ENCODE peak calls at places on chromosomes 7 and 10, in six cellular contexts. Z, J, H, B, W and I are unnamed samples. For H3K4me1, the result is how much of the 10 kb centered on the place peaks cover.

GRCh38 chr7:99201027-99201426 is 6.9 kb downstream of the KPNA7 start:
- DNase-seq in H (no peak), J (no peak), Z (no peak), B (no peak), W (peak), I (no peak)

GRCh38 chr10:94630017-94630688 is 53.4 kb upstream of the CYP2C18 start:
- DNase-seq in B (peak), H (no peak), Z (no peak), W (no peak), J (no peak), I (no peak)

GRCh38 chr7:75599244-75599771 is 107.2 kb downstream of the SPDYE5 start:
- DNase-seq in J (no peak), Z (no peak), B (no peak), W (no peak), H (no peak), I (no peak)

GRCh38 chr7:20351901-20352300 is 21.2 kb downstream of the ITGB8 start:
- DNase-seq in B (no peak), H (no peak), Z (no peak), J (no peak), W (no peak), I (no peak)

GRCh38 chr10:91684841-91685240 is 52.0 kb upstream of the PPP1R3C start:
- DNase-seq in W (no peak), Z (no peak), B (no peak), H (no peak), J (no peak), I (no peak)

GRCh38 chr10:11875183-11875498 is 52.0 kb downstream of the PROSER2 start:
- DNase-seq in B (no peak), Z (no peak), W (no peak), H (no peak), J (no peak), I (no peak)

GRCh38 chr10:94481410-94481809 is 64.2 kb upstream of the HELLS start:
- DNase-seq in B (no peak), Z (no peak), J (no peak), H (no peak), W (no peak), I (no peak)

GRCh38 chr10:5466451-5466996 is 32.8 kb downstream of the CALML5 start:
- DNase-seq in B (no peak), W (peak), H (peak), Z (no peak), J (no peak), I (no peak)

GRCh38 chr7:44100458-44101303 is 3.5 kb upstream of the AEBP1 start:
- DNase-seq in B (peak), W (no peak), H (peak), J (peak), Z (no peak), I (no peak)

GRCh38 chr7:149252378-149252777 is 9.6 kb upstream of the ZNF783 start:
- DNase-seq in B (no peak), Z (no peak), W (no peak), J (peak), H (no peak), I (no peak)

GRCh38 chr10:101330236-101331225 is 23.4 kb upstream of the BTRC start:
- DNase-seq in W (no peak), H (no peak), J (no peak), B (no peak), Z (no peak), I (no peak)

GRCh38 chr10:79944428-79945395 is 4.2 kb downstream of the SFTPD start:
- DNase-seq in Z (no peak), H (no peak), W (no peak), J (no peak), B (no peak), I (peak)

GRCh38 chr10:65032867-65033769 is 1511.9 kb downstream of the REEP3 start:
- DNase-seq in J (no peak), Z (no peak), H (no peak), W (no peak), B (no peak), I (no peak)

GRCh38 chr10:6204063-6204340 is 1.3 kb downstream of the PFKFB3 start:
- DNase-seq in J (peak), B (peak), W (peak), Z (peak), H (peak), I (no peak)

GRCh38 chr10:69220041-69220451 is at the start of gene HKDC1:
- DNase-seq in Z (no peak), J (no peak), H (no peak), W (no peak), B (no peak), I (no peak)

GRCh38 chr7:140533394-140533872 is 54.1 kb upstream of the MKRN1 start:
- DNase-seq in B (no peak), Z (no peak), J (no peak), W (no peak), H (no peak), I (no peak)

GRCh38 chr10:114374141-114374791 is 30.0 kb downstream of the AFAP1L2 start:
- DNase-seq in J (no peak), Z (no peak), H (no peak), B (no peak), W (no peak), I (no peak)

GRCh38 chr10:4242561-4243035 is 457.6 kb upstream of the KLF6 start:
- DNase-seq in B (no peak), J (no peak), H (peak), W (peak), Z (no peak), I (no peak)

GRCh38 chr7:27834179-27834921 is 94.4 kb downstream of the TAX1BP1 start:
- DNase-seq in J (no peak), H (no peak), Z (no peak), W (no peak), B (no peak), I (no peak)

GRCh38 chr7:100127866-100128601 is 1.3 kb downstream of the MBLAC1 start:
- DNase-seq in Z (peak), B (peak), J (no peak), H (peak), W (no peak), I (no peak)

GRCh38 chr10:104925232-104925851 is 284.3 kb downstream of the SORCS3 start:
- DNase-seq in W (peak), H (peak), B (peak), J (no peak), Z (peak), I (no peak)

GRCh38 chr10:79260803-79261740 is 86.2 kb upstream of the PPIF start:
- DNase-seq in B (no peak), Z (no peak), J (no peak), W (no peak), H (no peak), I (no peak)

GRCh38 chr7:124781418-124781817 is 15.8 kb upstream of the GPR37 start:
- DNase-seq in W (no peak), J (no peak), B (no peak), H (no peak), Z (no peak), I (no peak)

GRCh38 chr7:93921190-93921585 is 347 bp upstream of the GNG11 start:
- DNase-seq in J (no peak), H (no peak), Z (no peak), B (no peak), W (no peak), I (no peak)

GRCh38 chr10:97719602-97720001 is 6.1 kb downstream of the MARVELD1 start:
- DNase-seq in B (no peak), Z (no peak), H (no peak), J (no peak), W (no peak), I (no peak)

GRCh38 chr7:53350241-53350640 is 314.8 kb downstream of the POM121L12 start:
- DNase-seq in Z (no peak), W (peak), H (peak), J (no peak), B (peak), I (no peak)

GRCh38 chr10:46545861-46546590 is 10.4 kb downstream of the GPRIN2 start:
- DNase-seq in J (no peak), H (no peak), Z (peak), B (no peak), W (no peak), I (no peak)

GRCh38 chr7:149855368-149856305 is 17.5 kb downstream of the ZNF862 start:
- DNase-seq in B (no peak), J (no peak), Z (no peak), W (peak), H (no peak), I (no peak)

GRCh38 chr10:21827308-21827707 is 176.2 kb downstream of the DNAJC1 start:
- DNase-seq in B (no peak), H (no peak), W (no peak), J (no peak), Z (no peak), I (no peak)

GRCh38 chr10:131819241-131820072 is 81.4 kb upstream of the PPP2R2D start:
- DNase-seq in H (no peak), Z (no peak), J (peak), B (no peak), W (no peak), I (peak)

GRCh38 chr10:114520453-114520852 is 116.2 kb upstream of the AFAP1L2 start:
- DNase-seq in H (no peak), W (no peak), J (no peak), B (no peak), Z (no peak), I (no peak)

GRCh38 chr7:84529480-84530205 is 335.1 kb upstream of the SEMA3A start:
- DNase-seq in B (no peak), H (no peak), W (peak), Z (no peak), J (no peak), I (no peak)

GRCh38 chr7:115068220-115068619 is 146.3 kb downstream of the MDFIC start:
- DNase-seq in J (no peak), Z (no peak), H (no peak), B (no peak), W (no peak), I (no peak)

GRCh38 chr7:37322831-37323230 is 125.8 kb downstream of the ELMO1 start:
- DNase-seq in J (no peak), Z (no peak), B (no peak), W (no peak), H (no peak), I (no peak)

GRCh38 chr10:3780766-3781457 is 4.1 kb downstream of the KLF6 start:
- DNase-seq in Z (no peak), B (no peak), J (peak), W (no peak), H (no peak), I (no peak)

GRCh38 chr10:54904833-54905232 is 103.8 kb upstream of the PCDH15 start:
- DNase-seq in H (no peak), W (no peak), B (no peak), Z (no peak), J (no peak), I (no peak)
- TF ChIP-seq CTCF in H (no peak), W (no peak), B (no peak), Z (no peak), J (no peak), I (no peak)

GRCh38 chr7:55033241-55033846 is 14.5 kb downstream of the EGFR start:
- DNase-seq in Z (no peak), J (no peak), B (no peak), W (no peak), H (no peak), I (no peak)

GRCh38 chr7:55031075-55031474 is 12.3 kb downstream of the EGFR start:
- DNase-seq in B (no peak), H (no peak), W (no peak), Z (no peak), J (no peak), I (no peak)

GRCh38 chr7:55028011-55028410 is 9.2 kb downstream of the EGFR start:
- DNase-seq in H (no peak), Z (no peak), B (no peak), J (no peak), W (no peak), I (no peak)

GRCh38 chr7:55032069-55032699 is 13.4 kb downstream of the EGFR start:
- DNase-seq in J (no peak), W (no peak), H (no peak), B (no peak), Z (no peak), I (no peak)

GRCh38 chr7:55030314-55030713 is 11.5 kb downstream of the EGFR start:
- DNase-seq in H (no peak), J (no peak), B (no peak), Z (no peak), W (no peak), I (no peak)
- H3K4me1 ChIP-seq in H (under half), J (under half), B (under half), Z (under half), W (half or more), I (under half)

GRCh38 chr7:101542527-101543241 is 86.4 kb downstream of the MYL10 start:
- DNase-seq in B (peak), W (peak), Z (peak), H (peak), J (no peak), I (peak)
- TF ChIP-seq CTCF in B (peak), W (peak), Z (peak), H (peak), J (peak), I (peak)

DNA sequence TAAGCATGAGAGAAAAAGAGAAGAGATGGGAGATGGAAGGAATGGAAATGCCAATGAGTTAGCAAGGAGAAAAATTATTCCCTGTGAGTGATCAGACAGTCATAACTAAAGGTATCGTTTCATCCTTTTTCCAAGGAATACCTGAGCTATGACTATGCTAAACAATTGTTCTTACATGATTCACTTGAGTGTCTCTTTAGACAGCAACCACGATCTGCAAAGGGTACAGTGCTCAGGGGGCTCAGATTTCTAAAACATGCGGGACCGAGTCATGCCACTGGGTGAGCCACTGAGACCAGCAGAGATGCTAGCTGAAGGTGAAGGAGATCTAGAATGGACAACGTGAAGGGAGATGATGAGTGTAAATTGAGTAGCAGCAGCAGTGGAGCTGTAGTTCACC is 78.0 kb upstream of the CTTNBP2 start:
- DNase-seq in H (no peak), J (no peak), B (no peak), W (no peak), Z (no peak), I (no peak)
- H3K4me1 ChIP-seq in H (under half), J (under half), B (under half), W (under half), Z (under half), I (under half)

DNA sequence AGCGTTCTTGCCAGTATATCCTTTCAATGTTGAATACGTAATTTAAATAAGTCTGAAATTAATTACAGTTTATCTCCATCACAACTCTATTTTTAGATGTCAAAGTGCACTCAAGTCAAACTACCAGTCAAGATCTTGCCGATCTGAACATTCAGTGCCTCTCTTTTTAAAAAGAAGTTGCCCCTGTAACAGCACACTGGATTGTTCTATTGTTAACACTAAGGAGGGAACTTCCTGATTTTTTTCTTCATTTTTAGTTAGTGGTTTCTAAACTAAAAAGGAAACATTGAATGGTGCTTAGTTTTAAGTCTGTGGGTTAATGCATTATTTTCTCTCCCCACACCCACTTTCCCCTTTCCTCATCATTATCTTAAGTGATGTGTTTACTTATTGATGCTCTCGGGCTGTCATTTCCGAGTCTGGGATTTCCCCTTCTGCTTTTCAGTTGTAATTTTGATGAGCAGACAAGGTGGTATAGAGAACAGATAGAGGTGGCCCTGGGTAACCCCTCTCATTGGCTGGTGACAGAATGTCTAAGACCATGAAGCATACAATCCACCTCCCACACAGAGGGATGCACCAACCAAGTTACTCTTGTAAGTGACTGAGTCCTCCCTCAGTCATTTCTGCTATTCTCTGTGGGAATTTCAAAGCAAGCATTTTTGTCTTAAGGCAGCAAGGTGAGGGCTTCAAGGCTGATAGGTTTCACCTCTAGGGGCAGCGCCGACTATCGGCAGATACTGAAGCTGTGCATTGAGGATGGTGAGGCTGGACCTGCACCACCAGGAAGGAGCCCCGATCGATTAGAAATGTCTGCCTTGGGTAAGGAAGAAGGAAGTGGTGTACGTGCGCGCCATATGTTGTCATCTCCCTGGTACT is 49.4 kb downstream of the CHN2 start:
- DNase-seq in Z (peak), J (no peak), B (peak), H (no peak), W (no peak), I (no peak)
- TF ChIP-seq CTCF in Z (no peak), J (no peak), B (peak), H (peak), W (peak), I (no peak)